ENCODE peak calls at places on chromosomes 16 and 17, in four cellular contexts. I, V, H and U are unnamed samples.

GRCh38 chr17:48901241-48901640 is 7.0 kb upstream of the UBE2Z start:
- DNase-seq in I (no peak), V (no peak), H (no peak), U (no peak)

GRCh38 chr17:2239882-2240430 is 63.6 kb downstream of the SMG6 start:
- DNase-seq in I (no peak), V (peak), H (no peak), U (no peak)

GRCh38 chr16:8958344-8958808 is 5.3 kb downstream of the USP7 start:
- DNase-seq in I (no peak), V (no peak), H (no peak), U (no peak)

GRCh38 chr17:28466001-28466400 is 7.4 kb upstream of the SLC13A2 start:
- DNase-seq in I (no peak), V (no peak), H (no peak), U (no peak)

GRCh38 chr17:61499632-61500031 is 47.4 kb downstream of the TBX4 start:
- DNase-seq in I (no peak), V (no peak), H (no peak), U (no peak)

GRCh38 chr16:72932050-72932449 is 115.9 kb downstream of the ZFHX3 start:
- DNase-seq in I (no peak), V (no peak), H (no peak), U (no peak)

GRCh38 chr16:2147981-2148671 is at the start of gene RAB26:
- DNase-seq in I (peak), V (no peak), H (peak), U (peak)

GRCh38 chr16:20866161-20866772 is 33.9 kb downstream of the DCUN1D3 start:
- DNase-seq in I (peak), V (no peak), H (peak), U (no peak)

GRCh38 chr17:7224661-7225111 is 4.9 kb downstream of the ACADVL start:
- DNase-seq in I (no peak), V (no peak), H (no peak), U (peak)

GRCh38 chr17:51640108-51640622 is 379.8 kb downstream of the UTP18 start:
- DNase-seq in I (peak), V (no peak), H (peak), U (peak)

GRCh38 chr17:41792835-41793748 is 6.6 kb upstream of the JUP start:
- DNase-seq in I (peak), V (no peak), H (peak), U (no peak)

DNA sequence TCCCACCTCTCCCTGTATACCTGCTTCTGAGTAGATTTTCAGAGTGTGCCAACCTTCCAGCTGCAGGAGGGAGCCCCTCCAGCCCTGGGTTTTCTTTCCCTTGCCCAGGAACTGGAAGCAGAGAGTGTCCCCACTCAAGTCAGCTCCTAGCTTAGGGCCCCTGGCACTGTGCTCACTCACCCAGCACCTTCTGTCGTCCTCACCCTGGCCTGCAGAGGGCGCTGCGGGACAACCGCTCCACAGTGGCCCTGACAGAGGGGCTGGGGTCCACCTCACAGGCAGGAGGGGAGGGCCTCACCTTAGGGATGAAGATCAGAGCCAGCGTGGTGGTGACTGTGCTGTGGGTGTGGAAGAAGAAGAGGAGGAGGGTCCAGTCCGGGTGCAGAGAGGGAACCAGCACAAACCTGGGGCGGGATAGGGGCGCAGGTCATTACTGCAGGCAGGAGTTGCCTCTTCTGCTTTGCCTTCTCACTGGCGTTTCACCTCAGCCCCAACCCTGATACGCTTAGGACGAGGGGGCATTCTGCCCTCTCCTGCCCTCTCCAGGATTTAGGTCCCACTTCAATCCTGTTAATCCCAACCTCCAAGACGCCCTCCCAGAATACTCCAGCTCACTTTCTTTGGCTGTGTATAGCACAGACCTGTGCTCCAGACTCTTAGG is 10.0 kb downstream of the GPR179 start:
- DNase-seq in I (peak), V (no peak), H (peak), U (peak)
- TF ChIP-seq CREM in I (no peak), V (no peak), H (no peak), U (no peak)

DNA sequence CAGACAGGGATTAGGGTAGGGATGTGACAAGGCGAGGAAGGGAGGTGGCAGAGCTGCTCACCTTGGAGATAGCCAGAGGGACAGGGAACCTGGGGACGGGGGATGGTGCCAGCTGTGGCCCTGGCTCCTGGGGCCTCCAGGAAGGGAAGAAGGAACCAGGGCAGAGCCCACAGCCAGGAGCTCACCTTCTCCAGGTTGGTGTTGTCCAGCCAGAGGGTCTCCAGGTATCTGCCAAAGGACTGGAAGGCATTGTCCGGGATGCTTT is 893 bp downstream of the CHAD start:
- DNase-seq in I (no peak), V (no peak), H (no peak), U (no peak)
- TF ChIP-seq CREM in I (no peak), V (no peak), H (no peak), U (no peak)

GRCh38 chr17:20116683-20117309 is 107.6 kb downstream of the SPECC1 start:
- DNase-seq in I (peak), V (no peak), H (peak), U (peak)
- TF ChIP-seq CREM in I (no peak), V (no peak), H (no peak), U (no peak)

DNA sequence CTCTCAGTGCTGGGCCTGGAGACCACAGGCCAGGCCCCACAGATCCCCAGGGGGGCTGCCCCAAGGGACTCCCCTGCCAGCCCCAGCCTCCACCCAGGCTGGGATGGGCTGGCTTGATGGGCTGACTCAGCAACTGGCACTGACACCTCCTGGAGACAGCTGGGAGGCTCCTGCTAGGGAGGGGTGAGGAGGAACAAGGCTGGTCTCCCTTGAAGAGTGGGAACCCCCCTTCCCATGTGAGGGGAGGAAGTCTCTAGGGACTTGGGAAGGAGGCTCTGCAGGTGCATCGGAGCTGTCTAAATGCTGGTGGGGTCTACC is 10.4 kb downstream of the NHERF1 start:
- DNase-seq in I (no peak), V (no peak), H (peak), U (no peak)
- TF ChIP-seq CREM in I (no peak), V (no peak), H (no peak), U (no peak)

GRCh38 chr17:39674179-39674578 is 5.9 kb downstream of the PNMT start:
- DNase-seq in I (no peak), V (no peak), H (no peak), U (no peak)

GRCh38 chr17:39675390-39676082 is 7.3 kb downstream of the PNMT start:
- DNase-seq in I (no peak), V (no peak), H (no peak), U (no peak)

GRCh38 chr17:39676198-39676819 is 8.1 kb downstream of the PNMT start:
- DNase-seq in I (no peak), V (peak), H (peak), U (no peak)

GRCh38 chr17:39673335-39674081 is 5.3 kb downstream of the PNMT start:
- DNase-seq in I (no peak), V (no peak), H (no peak), U (no peak)

DNA sequence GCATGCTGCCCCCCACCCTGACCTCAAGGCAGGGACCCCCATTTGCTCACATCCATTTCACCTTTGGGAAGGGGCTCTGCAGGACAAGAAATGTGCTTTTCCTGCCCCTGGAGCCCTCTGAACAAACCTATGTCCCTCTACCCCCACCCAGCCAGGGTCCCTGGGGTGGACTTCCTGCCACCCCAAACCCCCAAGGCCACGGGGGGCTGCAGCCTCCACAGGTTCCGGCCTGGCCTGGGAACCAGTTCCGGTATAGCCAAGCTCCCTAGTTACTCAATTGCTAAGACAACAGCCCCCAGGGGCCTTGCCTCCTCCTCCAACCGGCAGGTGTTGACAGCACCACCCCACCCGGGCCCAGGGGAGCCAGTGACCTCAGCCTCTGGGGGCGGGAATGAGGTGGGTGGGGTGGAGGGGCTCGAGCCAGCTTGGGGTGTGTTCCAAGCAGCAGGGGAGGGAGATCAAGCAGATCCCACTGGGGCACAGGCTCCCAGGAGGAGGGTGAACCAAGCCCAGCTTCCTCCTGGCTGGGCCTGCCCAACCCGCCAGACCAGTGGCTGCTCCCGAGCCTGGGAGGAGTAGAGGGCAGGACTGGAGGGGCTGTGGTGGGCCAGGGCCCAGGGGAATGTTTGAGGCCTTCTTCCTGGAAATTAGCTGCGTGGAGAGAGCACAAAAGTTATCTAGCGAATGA is 6.6 kb downstream of the PNMT start:
- DNase-seq in I (peak), V (no peak), H (peak), U (no peak)
- TF ChIP-seq CREM in I (peak), V (no peak), H (no peak), U (no peak)

GRCh38 chr16:27980076-27980775 is 83.3 kb downstream of the GSG1L start:
- DNase-seq in I (no peak), V (no peak), H (no peak), U (no peak)
- TF ChIP-seq CREM in I (no peak), V (no peak), H (no peak), U (no peak)